ENCODE peak calls at places on chromosomes 11 and 22, in four cellular contexts. H is K562, A is GM12878, F is HepG2. I is an unnamed sample.

GRCh38 chr11:104573431-104573830 is 324.8 kb downstream of the CASP12 start:
- DNase-seq in H (no peak), A (no peak), F (no peak), I (no peak)

GRCh38 chr11:18792066-18792591 is 531 bp upstream of the PTPN5 start:
- DNase-seq in A (no peak), F (no peak), H (no peak), I (no peak)

GRCh38 chr11:118239509-118239908 is 12.7 kb downstream of the MPZL3 start:
- DNase-seq in F (no peak), A (no peak), H (no peak), I (no peak)

GRCh38 chr22:47250995-47251765 is 488.7 kb downstream of the TBC1D22A start:
- DNase-seq in A (no peak), H (no peak), F (no peak), I (no peak)

GRCh38 chr22:40235418-40235817 is 57.7 kb downstream of the TNRC6B start:
- DNase-seq in H (no peak), F (no peak), A (no peak), I (no peak)

GRCh38 chr22:17264321-17265052 is 45.3 kb upstream of the ADA2 start:
- DNase-seq in A (no peak), H (no peak), F (no peak), I (no peak)

GRCh38 chr11:6646631-6647281 is 8.9 kb downstream of the DCHS1 start:
- DNase-seq in H (no peak), A (peak; percentile 61), F (no peak), I (no peak)

GRCh38 chr22:38155703-38156102 is 25.9 kb downstream of the PLA2G6 start:
- DNase-seq in H (no peak), F (no peak), A (no peak), I (no peak)

GRCh38 chr11:18013790-18014507 is 1.1 kb upstream of the SERGEF start:
- DNase-seq in F (no peak), A (no peak), H (no peak), I (no peak)

GRCh38 chr22:40114411-40114810 is 63.3 kb upstream of the TNRC6B start:
- DNase-seq in F (no peak), H (no peak), A (no peak), I (no peak)

GRCh38 chr11:77747381-77747969 is 73.0 kb downstream of the RSF1 start:
- DNase-seq in F (no peak), H (no peak), A (no peak), I (no peak)

GRCh38 chr11:17389957-17390649 is 1.6 kb upstream of the KCNJ11 start:
- DNase-seq in F (no peak), A (no peak), H (no peak), I (no peak)

GRCh38 chr11:303359-303758 is 4.0 kb upstream of the IFITM5 start:
- DNase-seq in A (no peak), F (no peak), H (no peak), I (no peak)

GRCh38 chr11:72232260-72233055 is 7.9 kb downstream of the INPPL1 start:
- DNase-seq in H (no peak), A (no peak), F (no peak), I (peak; percentile 34)

GRCh38 chr11:123438191-123438627 is 8.1 kb downstream of the GRAMD1B start:
- DNase-seq in F (no peak), A (no peak), H (no peak), I (no peak)

GRCh38 chr22:19667872-19668740 is 46.2 kb upstream of the SEPTIN5 start:
- DNase-seq in F (no peak), A (no peak), H (peak; percentile 45), I (no peak)

GRCh38 chr22:36536717-36537116 is 7.8 kb upstream of the EIF3D start:
- DNase-seq in A (no peak), H (no peak), F (no peak), I (no peak)

GRCh38 chr11:128291835-128292234 is 295.5 kb downstream of the ETS1 start:
- DNase-seq in H (no peak), A (no peak), F (no peak), I (no peak)

DNA sequence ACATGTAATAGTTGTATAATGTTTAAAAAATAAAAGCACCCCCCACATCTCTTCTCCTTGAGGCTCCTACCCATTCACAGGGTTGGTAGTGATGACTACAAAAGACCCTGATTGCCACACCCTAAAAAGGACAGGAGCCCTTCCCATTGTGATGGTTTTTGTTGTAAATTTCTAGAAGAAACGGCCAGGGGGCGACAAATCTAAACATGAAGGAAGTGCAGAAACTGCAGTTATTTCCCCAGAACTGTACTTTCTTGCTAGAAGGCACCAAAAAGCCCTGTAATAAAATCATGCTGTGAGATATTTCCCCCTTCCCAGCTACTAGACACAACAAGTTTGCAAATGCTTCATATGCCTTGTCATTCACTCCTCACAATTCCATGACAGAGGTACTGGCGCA is 10.8 kb downstream of the PRR5L start:
- DNase-seq in H (no peak), F (peak; percentile 36), A (no peak), I (no peak)
- TF ChIP-seq CREB1 in H (no peak), F (no peak), A (no peak), I (no peak)

GRCh38 chr11:66881927-66882452 is 25.1 kb downstream of the LRFN4 start:
- DNase-seq in A (no peak), F (no peak), H (no peak), I (no peak)

GRCh38 chr11:66881436-66881835 is 24.6 kb downstream of the LRFN4 start:
- DNase-seq in F (no peak), A (no peak), H (no peak), I (no peak)

GRCh38 chr11:66884443-66884842 is 27.6 kb downstream of the LRFN4 start:
- DNase-seq in A (no peak), H (no peak), F (peak; percentile 33), I (no peak)

GRCh38 chr11:66882540-66882939 is 25.7 kb downstream of the LRFN4 start:
- DNase-seq in H (no peak), F (no peak), A (no peak), I (no peak)

DNA sequence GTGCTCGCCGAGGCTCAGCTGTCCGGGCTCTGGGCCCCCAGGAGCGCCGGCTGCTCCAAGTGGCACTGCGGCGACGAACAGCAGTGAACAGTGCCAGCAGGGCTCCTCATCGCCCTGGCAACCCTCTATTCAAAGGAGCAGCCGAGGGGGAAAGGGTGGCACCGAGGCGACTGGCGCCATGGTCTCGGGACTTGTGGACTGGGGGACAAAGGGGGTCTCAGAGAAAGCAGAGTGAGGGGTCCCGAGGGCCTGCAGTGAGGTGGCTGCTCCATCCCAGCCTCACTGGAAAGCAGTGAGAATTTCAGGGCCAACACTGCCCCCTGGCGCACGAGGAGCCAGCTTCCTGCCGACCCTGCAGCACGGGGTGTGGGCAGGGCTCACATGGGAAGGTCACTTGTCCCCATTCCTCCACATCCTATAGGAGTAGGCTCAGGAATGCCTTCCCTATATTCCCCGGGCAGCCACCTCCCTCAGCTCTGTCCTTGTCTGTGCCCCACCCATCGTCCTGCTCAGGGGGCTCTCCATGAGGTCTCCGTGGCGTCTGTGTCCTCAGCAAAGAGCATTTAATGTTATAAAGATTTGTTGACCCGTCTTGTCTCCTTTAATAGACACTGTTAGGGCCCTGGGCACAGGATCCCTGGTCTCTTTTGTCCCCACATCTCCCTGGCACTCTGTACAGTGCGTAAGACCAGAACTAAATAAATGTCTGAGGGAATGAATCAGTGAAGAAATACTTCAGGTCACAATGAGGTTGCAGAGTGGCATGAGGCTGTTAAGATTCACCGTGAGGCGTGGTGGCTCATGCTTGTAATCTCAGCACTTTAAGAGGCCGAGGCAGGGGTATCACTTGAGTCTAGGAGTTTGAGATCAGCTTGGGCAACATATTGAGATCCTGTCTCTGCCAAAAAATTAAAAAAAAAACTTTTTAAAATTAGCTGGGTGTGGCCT is 26.4 kb downstream of the LRFN4 start:
- DNase-seq in H (peak; percentile 65), F (peak; percentile 45), A (no peak), I (no peak)
- TF ChIP-seq BRCA1 in H (no peak), F (no peak), A (no peak), I (no peak)

GRCh38 chr11:88535266-88535665 is 197.7 kb upstream of the CTSC start:
- DNase-seq in H (no peak), A (no peak), F (no peak), I (no peak)

GRCh38 chr11:88534185-88534584 is 196.6 kb upstream of the CTSC start:
- DNase-seq in A (no peak), H (no peak), F (peak; percentile 18), I (no peak)

GRCh38 chr11:88538088-88538487 is 200.6 kb upstream of the CTSC start:
- DNase-seq in F (no peak), A (no peak), H (no peak), I (no peak)

GRCh38 chr11:88537613-88538012 is 200.1 kb upstream of the CTSC start:
- DNase-seq in H (no peak), F (no peak), A (no peak), I (no peak)

DNA sequence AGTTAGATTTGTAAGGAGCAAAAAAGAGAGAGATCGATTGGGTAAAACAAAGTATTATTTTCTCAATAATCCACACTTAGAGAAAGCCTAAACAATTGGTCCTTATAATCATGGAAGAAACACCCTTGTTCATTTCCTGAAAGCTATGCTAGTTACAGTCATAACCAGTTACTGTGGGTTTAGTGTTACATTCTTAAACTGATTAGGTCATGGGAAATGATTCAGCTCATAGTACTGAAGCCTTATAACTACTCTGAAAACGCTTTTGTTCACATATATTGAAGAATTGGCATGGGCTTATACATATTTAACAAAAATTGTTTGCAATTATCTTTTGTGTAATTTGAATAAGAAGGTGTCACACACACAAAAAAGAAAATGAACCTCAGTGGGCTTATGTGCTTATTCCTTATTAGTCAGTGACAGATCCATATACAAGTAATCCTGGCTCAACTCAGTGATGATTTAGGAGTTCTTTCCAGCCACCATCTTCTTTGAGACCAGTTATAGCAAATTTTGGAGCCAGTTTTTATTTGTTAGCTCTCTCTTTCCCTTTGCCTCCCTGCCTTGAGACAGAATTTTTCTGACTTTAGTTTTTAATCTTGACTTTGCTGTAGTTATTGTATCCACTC is 198.5 kb upstream of the CTSC start:
- DNase-seq in A (no peak), H (no peak), F (peak; percentile 5), I (no peak)
- TF ChIP-seq CREB1 in A (no peak), H (no peak), F (no peak), I (no peak)

GRCh38 chr11:64996710-64997380 is at the start of gene BATF2:
- DNase-seq in F (peak; percentile 94), A (no peak), H (peak; percentile 90), I (peak; percentile 49)
- TF ChIP-seq BRCA1 in F (no peak), A (no peak), H (no peak), I (no peak)

GRCh38 chr11:113618360-113618759 is 87.7 kb downstream of the TMPRSS5 start:
- DNase-seq in F (no peak), A (no peak), H (no peak), I (no peak)

GRCh38 chr11:113626736-113627135 is 79.4 kb downstream of the TMPRSS5 start:
- DNase-seq in F (no peak), A (no peak), H (no peak), I (no peak)

GRCh38 chr11:113628912-113629311 is 77.2 kb downstream of the TMPRSS5 start:
- DNase-seq in H (no peak), F (no peak), A (no peak), I (peak; percentile 75)

GRCh38 chr11:113627297-113627696 is 78.8 kb downstream of the TMPRSS5 start:
- DNase-seq in F (no peak), H (no peak), A (no peak), I (no peak)

GRCh38 chr11:113623114-113623513 is 83.0 kb downstream of the TMPRSS5 start:
- DNase-seq in F (no peak), A (no peak), H (no peak), I (no peak)
- TF ChIP-seq CREB1 in F (no peak), A (no peak), H (no peak), I (no peak)

GRCh38 chr11:13261600-13262061 is 16.0 kb upstream of the BMAL1 start:
- DNase-seq in A (no peak), H (no peak), F (no peak), I (no peak)
- TF ChIP-seq BRCA1 in A (no peak), H (no peak), F (no peak), I (no peak)

I was measured in H1.